ENCODE peak calls at places on chromosome 4, in eight cellular contexts. O, T, E, H, Y, M, C and S are unnamed samples.

GRCh38 chr4:113591982-113592381 is 169.6 kb downstream of the CAMK2D start:
- DNase-seq in H (no peak), C (no peak), E (no peak), T (no peak), O (no peak), Y (no peak), M (no peak), S (no peak)

GRCh38 chr4:77181737-77182136 is 24.7 kb downstream of the CCNG2 start:
- DNase-seq in T (no peak), E (no peak), H (no peak), O (no peak), Y (no peak), M (no peak), C (no peak), S (no peak)

GRCh38 chr4:87283151-87283550 is 39.5 kb downstream of the HSD17B13 start:
- DNase-seq in Y (no peak), M (no peak), O (peak; percentile 34), T (no peak), H (no peak), E (no peak), C (no peak), S (no peak)

GRCh38 chr4:83589283-83589682 is 53.4 kb downstream of the GPAT3 start:
- DNase-seq in T (no peak), E (peak; percentile 66), H (peak; percentile 81), O (no peak), M (no peak), Y (no peak), C (no peak), S (no peak)

GRCh38 chr4:55393461-55394320 is 2.1 kb upstream of the TMEM165 start:
- DNase-seq in O (no peak), Y (no peak), M (no peak), T (no peak), E (no peak), C (no peak), H (no peak), S (no peak)

GRCh38 chr4:184267673-184268573 is 50.2 kb upstream of the ENPP6 start:
- DNase-seq in E (peak; percentile 47), T (no peak), H (no peak), Y (no peak), C (peak; percentile 56), O (no peak), M (peak; percentile 77), S (no peak)

GRCh38 chr4:101693842-101694398 is 96.6 kb upstream of the BANK1 start:
- DNase-seq in M (no peak), T (no peak), Y (no peak), E (no peak), C (no peak), H (no peak), O (no peak), S (no peak)

GRCh38 chr4:109440948-109441347 is 7.3 kb downstream of the SEC24B start:
- DNase-seq in C (no peak), Y (no peak), T (no peak), M (no peak), H (no peak), E (no peak), O (no peak), S (no peak)

DNA sequence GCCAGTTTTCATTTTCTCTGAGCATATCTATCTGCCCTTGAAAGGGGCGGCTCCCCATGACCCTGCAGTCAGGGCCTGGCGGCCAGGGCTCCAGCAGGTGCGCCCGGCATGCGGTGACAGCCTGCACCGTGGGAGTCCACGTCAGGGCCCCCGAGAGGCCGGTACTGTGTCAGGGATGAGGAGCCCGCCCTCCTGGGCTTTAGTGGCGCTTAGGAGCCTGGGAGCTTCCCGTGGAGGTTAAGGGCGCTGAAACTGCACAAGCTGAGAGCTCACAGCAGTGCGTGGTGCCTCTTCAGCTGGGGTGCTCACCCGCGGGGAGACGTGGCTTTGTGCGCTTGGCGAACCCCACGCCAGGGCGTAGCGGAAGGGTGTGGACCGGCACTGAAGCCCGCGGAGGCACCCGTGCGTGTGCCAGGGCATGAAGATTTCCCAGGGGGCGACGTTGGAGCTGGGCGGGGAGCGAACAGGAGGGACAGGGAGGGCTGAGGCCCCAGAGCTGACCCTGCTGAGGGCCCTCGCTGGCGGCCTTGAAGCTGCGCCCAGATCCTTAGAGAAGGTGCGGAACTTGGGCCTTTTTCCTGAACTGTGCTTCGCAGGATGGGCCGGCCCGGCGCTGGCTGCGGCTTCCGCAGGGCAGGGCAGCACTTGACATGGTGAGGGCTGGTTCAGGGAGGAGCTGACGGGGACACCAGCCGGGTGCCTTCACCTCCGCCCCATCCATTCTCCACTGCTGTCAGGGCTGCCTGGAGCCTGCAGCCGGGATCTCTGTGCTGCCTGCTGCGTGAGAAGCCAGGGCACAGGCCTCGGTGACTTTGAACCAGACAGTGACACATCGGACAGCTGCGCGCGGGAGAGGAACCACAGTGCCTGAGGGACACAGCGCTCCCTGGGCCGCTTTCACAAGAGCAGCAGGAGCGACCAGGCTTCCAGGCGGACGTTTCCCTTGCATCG is 32.9 kb downstream of the HTT-AS start:
- DNase-seq in C (peak; percentile 69), Y (peak; percentile 94), E (peak; percentile 72), M (no peak), T (peak; percentile 79), O (no peak), H (no peak), S (no peak)
- TF ChIP-seq CTCF in C (no peak), Y (no peak), E (no peak), M (peak; percentile 14), T (no peak), O (no peak), H (no peak), S (no peak)

GRCh38 chr4:153522800-153523089 is 56.6 kb downstream of the TMEM131L start:
- DNase-seq in M (no peak), H (no peak), T (no peak), C (no peak), Y (no peak), E (no peak), O (no peak), S (no peak)

GRCh38 chr4:153521995-153522799 is 56.0 kb downstream of the TMEM131L start:
- DNase-seq in E (peak; percentile 76), T (no peak), O (no peak), H (no peak), C (no peak), M (no peak), Y (no peak), S (no peak)

GRCh38 chr4:153520871-153521329 is 54.7 kb downstream of the TMEM131L start:
- DNase-seq in O (no peak), E (no peak), Y (no peak), M (no peak), T (no peak), C (no peak), H (no peak), S (no peak)

GRCh38 chr4:153520227-153520626 is 54.1 kb downstream of the TMEM131L start:
- DNase-seq in Y (no peak), M (no peak), H (no peak), O (no peak), T (no peak), E (no peak), C (no peak), S (no peak)

DNA sequence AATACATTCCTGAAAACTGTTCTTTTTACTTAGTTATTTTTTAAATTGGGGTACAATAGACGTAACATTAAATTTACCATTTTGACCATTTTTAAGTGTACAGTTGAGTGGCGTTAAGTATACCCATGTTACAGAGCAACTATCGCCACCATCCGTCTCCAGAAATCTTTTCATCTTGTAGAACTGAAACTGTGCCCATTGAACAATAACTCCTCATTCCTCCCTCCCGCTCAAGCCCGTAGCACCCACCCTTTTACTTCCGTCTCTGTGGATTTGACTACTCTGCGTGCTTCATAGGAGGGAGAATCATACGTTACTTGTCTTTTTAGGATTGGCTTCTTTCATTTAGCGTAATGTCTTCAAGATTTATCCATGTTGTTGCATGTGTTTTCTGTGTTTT is 55.3 kb downstream of the TMEM131L start:
- DNase-seq in H (no peak), C (no peak), Y (no peak), T (no peak), E (no peak), O (no peak), M (no peak), S (no peak)
- H3K36me3 ChIP-seq in H (no peaks in the 10 kb centered on the region), C (no peaks in the 10 kb centered on the region), Y (no peaks in the 10 kb centered on the region), T (no peaks in the 10 kb centered on the region), E (no peaks in the 10 kb centered on the region), O (no peaks in the 10 kb centered on the region), M (no peaks in the 10 kb centered on the region), S (no peaks in the 10 kb centered on the region)

GRCh38 chr4:159175165-159175988 is 72.5 kb downstream of the RAPGEF2 start:
- DNase-seq in O (no peak), M (peak; percentile 71), E (peak; percentile 89), T (peak; percentile 68), C (peak; percentile 66), H (peak; percentile 88), Y (peak; percentile 62), S (peak; percentile 85)

GRCh38 chr4:159178147-159178541 is 75.3 kb downstream of the RAPGEF2 start:
- DNase-seq in M (no peak), C (no peak), H (no peak), Y (no peak), O (no peak), E (no peak), T (no peak), S (no peak)

GRCh38 chr4:159177265-159178146 is 74.6 kb downstream of the RAPGEF2 start:
- DNase-seq in M (no peak), E (no peak), H (no peak), C (no peak), Y (no peak), T (no peak), O (no peak), S (no peak)

GRCh38 chr4:159174645-159175147 is 71.8 kb downstream of the RAPGEF2 start:
- DNase-seq in E (no peak), H (no peak), C (no peak), O (no peak), T (no peak), Y (no peak), M (no peak), S (peak; percentile 16)

DNA sequence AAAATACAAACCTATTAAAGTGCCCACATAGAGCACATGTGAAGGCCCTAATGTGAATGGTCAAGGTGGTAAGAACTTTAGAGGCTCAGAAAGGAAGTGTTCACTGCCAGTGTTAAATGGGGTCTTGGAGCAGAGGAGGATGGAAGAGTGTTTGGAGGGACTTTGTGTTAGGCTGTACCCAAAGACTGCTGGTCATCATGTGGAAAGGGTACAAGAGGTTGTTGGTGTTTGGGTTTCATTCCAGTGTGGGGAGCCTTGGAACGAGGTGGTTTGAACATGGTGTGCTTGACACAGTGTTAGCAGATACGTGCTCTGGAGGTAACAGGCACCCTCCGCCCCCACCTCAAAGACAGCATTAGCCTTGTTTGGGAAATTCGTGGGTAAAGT is 73.1 kb downstream of the RAPGEF2 start:
- DNase-seq in O (no peak), C (no peak), M (no peak), Y (no peak), T (no peak), H (no peak), E (no peak), S (no peak)
- TF ChIP-seq CTCF in O (no peak), C (no peak), M (no peak), Y (no peak), T (no peak), H (no peak), E (no peak), S (no peak)

GRCh38 chr4:56999751-57000150 is 21.1 kb downstream of the POLR2B start:
- DNase-seq in T (no peak), Y (no peak), M (no peak), H (no peak), C (no peak), E (no peak), O (no peak), S (no peak)

GRCh38 chr4:56990109-56990508 is 11.4 kb downstream of the POLR2B start:
- DNase-seq in H (no peak), C (no peak), O (no peak), E (no peak), M (no peak), T (no peak), Y (no peak), S (no peak)

DNA sequence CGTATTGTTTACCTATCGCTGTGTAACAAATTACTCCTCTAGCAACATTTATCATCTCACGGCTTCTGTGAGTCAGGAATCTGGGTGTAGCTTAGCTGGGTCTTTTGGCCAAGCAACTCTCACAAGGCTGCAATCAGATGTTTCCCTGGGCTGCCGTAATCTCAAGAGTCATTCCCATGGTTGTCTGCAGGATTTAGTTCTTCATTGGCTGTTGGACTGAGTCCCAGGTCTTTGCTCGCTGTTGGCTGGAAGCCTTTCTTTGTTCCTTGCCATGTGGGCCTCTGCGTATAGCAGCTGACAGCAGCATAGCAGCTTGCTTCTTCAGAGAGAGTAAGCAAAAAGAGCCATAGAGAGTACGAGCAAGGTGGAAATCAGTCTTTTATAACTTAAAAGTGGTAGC is 16.8 kb downstream of the POLR2B start:
- DNase-seq in Y (peak; percentile 66), O (no peak), M (peak; percentile 30), H (no peak), C (peak; percentile 41), E (no peak), T (peak; percentile 80), S (no peak)
- H3K36me3 ChIP-seq in Y (peaks cover 91% of the 10 kb centered on the region), O (peaks cover 83% of the 10 kb centered on the region), M (peaks cover 12% of the 10 kb centered on the region), H (peaks cover 21% of the 10 kb centered on the region), C (peaks cover 21% of the 10 kb centered on the region), E (peaks cover 77% of the 10 kb centered on the region), T (peaks cover 74% of the 10 kb centered on the region), S (peaks cover 45% of the 10 kb centered on the region)